ENCODE peak calls at places on chromosome 21, in nine cellular contexts. Z is iPS-NIHi11; W is activated CD8-positive, alpha-beta memory T cell treated with anti-CD3 and anti-CD28 coated beads for 4 hours; G is GM04504; Q is HTR-8/SVneo; C is NK-92 treated with Interleukin-12 subunit alpha and Interleukin-12 subunit beta, amount 100 ng/mL, for 24 hours; H is right cardiac atrium; S is CD8-positive, alpha-beta memory T cell; B is GF-D8. L is an unnamed sample.
A peak's percentile ranks its signal among the peaks of the same experiment; 100 is the strongest.

GRCh38 chr21:39971961-39972360 is 104.7 kb downstream of the PCP4 start:
- DNase-seq in Q (no peak), S (no peak), B (no peak), H (no peak), G (no peak), Z (no peak), C (no peak), W (no peak), L (no peak)

GRCh38 chr21:27645285-27645684 is 678.4 kb upstream of the ADAMTS5 start:
- DNase-seq in C (no peak), W (no peak), B (no peak), Q (no peak), H (no peak), G (no peak), S (no peak), Z (no peak), L (no peak)

GRCh38 chr21:33372582-33372981 is 30.6 kb upstream of the IFNGR2 start:
- DNase-seq in Q (no peak), G (no peak), Z (no peak), B (no peak), W (no peak), C (no peak), S (no peak), H (no peak), L (no peak)

GRCh38 chr21:39155578-39155977 is 27.7 kb downstream of the PSMG1 start:
- DNase-seq in W (no peak), C (no peak), B (no peak), H (no peak), Z (no peak), S (no peak), G (no peak), Q (no peak), L (no peak)

GRCh38 chr21:42906222-42906621 is 13.1 kb downstream of the NDUFV3 start:
- DNase-seq in G (no peak), Q (no peak), H (no peak), W (no peak), S (no peak), C (no peak), B (no peak), Z (no peak), L (no peak)

GRCh38 chr21:42969193-42969600 is 5.2 kb upstream of the PKNOX1 start:
- DNase-seq in Z (no peak), B (no peak), C (no peak), H (no peak), G (no peak), W (no peak), Q (no peak), S (no peak), L (no peak)

GRCh38 chr21:42760977-42761751 is 107.7 kb downstream of the PDE9A start:
- DNase-seq in W (no peak), H (no peak), G (no peak), C (no peak), Q (no peak), S (peak; percentile 33), Z (no peak), B (no peak), L (no peak)

GRCh38 chr21:46078984-46079356 is 18.9 kb upstream of the COL6A2 start:
- DNase-seq in G (no peak), W (no peak), Z (no peak), C (no peak), B (no peak), Q (no peak), H (no peak), S (peak; percentile 35), L (no peak)

GRCh38 chr21:32351428-32351827 is 41.4 kb downstream of the URB1 start:
- DNase-seq in W (no peak), C (no peak), S (no peak), H (no peak), Z (no peak), G (no peak), B (no peak), Q (no peak), L (no peak)

GRCh38 chr21:33433425-33434114 is 30.4 kb downstream of the IFNGR2 start:
- DNase-seq in H (no peak), G (no peak), Z (no peak), S (no peak), B (no peak), W (no peak), Q (no peak), C (no peak), L (peak; percentile 49)

GRCh38 chr21:17513214-17514123 is 626 bp downstream of the CXADR start:
- DNase-seq in W (no peak), H (peak; percentile 61), G (no peak), S (no peak), C (no peak), B (no peak), Z (peak; percentile 50), Q (peak; percentile 23), L (no peak)

GRCh38 chr21:38289697-38290096 is 32.9 kb downstream of the KCNJ15 start:
- DNase-seq in C (no peak), H (peak; percentile 50), W (no peak), S (no peak), G (peak; percentile 95), B (peak; percentile 97), Z (no peak), Q (peak; percentile 50), L (no peak)

L was measured in COLO829.